ENCODE peak calls at places on chromosomes 5 and 9, in seven cellular contexts. One of them, this sample, is unnamed.
A peak's percentile ranks its signal among the peaks of the same experiment; 100 is the strongest.

GRCh38 chr9:82606761-82607382 is 456.1 kb downstream of the RASEF start:
- DNase-seq in pancreas: no peak
- DNase-seq in BE2C: peak; percentile 57
- DNase-seq in ovary: peak; percentile 26
- DNase-seq in heart left ventricle: peak; percentile 43
- DNase-seq in ascending aorta: no peak
- DNase-seq in SJCRH30: peak; percentile 89
- DNase-seq in this sample: peak; percentile 53

GRCh38 chr9:95409650-95410426 is 92.3 kb upstream of the FANCC start:
- DNase-seq in pancreas: no peak
- DNase-seq in BE2C: no peak
- DNase-seq in ovary: no peak
- DNase-seq in heart left ventricle: no peak
- DNase-seq in ascending aorta: no peak
- DNase-seq in SJCRH30: peak; percentile 38
- DNase-seq in this sample: no peak

GRCh38 chr9:33778700-33779351 is 16.5 kb upstream of the PRSS3 start:
- DNase-seq in pancreas: no peak
- DNase-seq in BE2C: peak; percentile 53
- DNase-seq in ovary: no peak
- DNase-seq in heart left ventricle: peak; percentile 18
- DNase-seq in ascending aorta: no peak
- DNase-seq in SJCRH30: peak; percentile 73
- DNase-seq in this sample: peak; percentile 79

GRCh38 chr5:149654282-149654681 is 73.0 kb downstream of the ARHGEF37 start:
- DNase-seq in pancreas: no peak
- DNase-seq in BE2C: peak; percentile 37
- DNase-seq in ovary: no peak
- DNase-seq in heart left ventricle: no peak
- DNase-seq in ascending aorta: peak; percentile 25
- DNase-seq in SJCRH30: peak; percentile 58
- DNase-seq in this sample: no peak

GRCh38 chr9:134132208-134132870 is 3.5 kb upstream of the WDR5 start:
- DNase-seq in pancreas: no peak
- DNase-seq in BE2C: no peak
- DNase-seq in ovary: no peak
- DNase-seq in heart left ventricle: no peak
- DNase-seq in ascending aorta: no peak
- DNase-seq in SJCRH30: no peak
- DNase-seq in this sample: no peak

GRCh38 chr5:125424374-125424773 is 677.9 kb upstream of the ZNF608 start:
- DNase-seq in pancreas: no peak
- DNase-seq in BE2C: no peak
- DNase-seq in ovary: no peak
- DNase-seq in heart left ventricle: no peak
- DNase-seq in ascending aorta: no peak
- DNase-seq in SJCRH30: no peak
- DNase-seq in this sample: no peak

GRCh38 chr5:146878471-146879172 is at the start of gene PPP2R2B:
- DNase-seq in pancreas: peak; percentile 77
- DNase-seq in BE2C: peak; percentile 81
- DNase-seq in ovary: no peak
- DNase-seq in heart left ventricle: peak; percentile 18
- DNase-seq in ascending aorta: peak; percentile 80
- DNase-seq in SJCRH30: no peak
- DNase-seq in this sample: peak; percentile 85

GRCh38 chr5:143131983-143132382 is 271.5 kb downstream of the NR3C1 start:
- DNase-seq in pancreas: no peak
- DNase-seq in BE2C: no peak
- DNase-seq in ovary: no peak
- DNase-seq in heart left ventricle: no peak
- DNase-seq in ascending aorta: no peak
- DNase-seq in SJCRH30: peak; percentile 96
- DNase-seq in this sample: no peak

GRCh38 chr5:137688248-137688840 is 47.5 kb downstream of the KLHL3 start:
- DNase-seq in pancreas: no peak
- DNase-seq in BE2C: no peak
- DNase-seq in ovary: no peak
- DNase-seq in heart left ventricle: no peak
- DNase-seq in ascending aorta: no peak
- DNase-seq in SJCRH30: no peak
- DNase-seq in this sample: no peak

GRCh38 chr5:173114536-173114935 is 29.8 kb upstream of the BNIP1 start:
- DNase-seq in pancreas: no peak
- DNase-seq in BE2C: no peak
- DNase-seq in ovary: no peak
- DNase-seq in heart left ventricle: no peak
- DNase-seq in ascending aorta: no peak
- DNase-seq in SJCRH30: no peak
- DNase-seq in this sample: no peak

GRCh38 chr5:75242067-75242466 is 5.4 kb upstream of the ANKRD31 start:
- DNase-seq in pancreas: no peak
- DNase-seq in BE2C: no peak
- DNase-seq in ovary: no peak
- DNase-seq in heart left ventricle: no peak
- DNase-seq in ascending aorta: no peak
- DNase-seq in SJCRH30: no peak
- DNase-seq in this sample: no peak
- H3K4me3 ChIP-seq in pancreas: no peak overlapping the region
- H3K4me3 ChIP-seq in BE2C: no peak overlapping the region
- H3K4me3 ChIP-seq in ovary: no peak overlapping the region
- H3K4me3 ChIP-seq in heart left ventricle: no peak overlapping the region
- H3K4me3 ChIP-seq in ascending aorta: no peak overlapping the region
- H3K4me3 ChIP-seq in SJCRH30: no peak overlapping the region
- H3K4me3 ChIP-seq in this sample: no peak overlapping the region

DNA sequence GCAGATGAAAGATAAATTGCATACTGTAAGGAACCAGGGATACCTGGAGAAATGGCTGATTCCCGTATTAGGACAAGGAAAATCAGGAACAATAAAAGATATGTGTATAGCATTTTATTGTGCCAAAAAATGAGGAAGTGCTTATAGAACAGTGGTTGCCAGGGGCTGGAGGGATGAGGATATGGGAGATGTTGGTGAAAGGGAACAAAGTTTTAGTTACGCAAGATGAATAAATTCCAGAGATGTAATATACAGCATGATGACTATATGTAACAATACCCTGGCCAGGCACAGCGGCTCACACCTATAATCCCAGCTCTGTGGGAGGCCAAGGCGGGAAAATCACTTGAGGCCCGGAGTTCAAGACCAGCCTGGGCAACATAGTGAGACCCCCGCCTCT is 101.8 kb downstream of the CDK5RAP2 start:
- DNase-seq in pancreas: no peak
- DNase-seq in BE2C: no peak
- DNase-seq in ovary: no peak
- DNase-seq in heart left ventricle: no peak
- DNase-seq in ascending aorta: no peak
- DNase-seq in SJCRH30: no peak
- DNase-seq in this sample: no peak
- H3K36me3 ChIP-seq in pancreas: peaks cover 7% of the 10 kb centered on the region
- H3K36me3 ChIP-seq in BE2C: peaks cover 16% of the 10 kb centered on the region
- H3K36me3 ChIP-seq in ovary: no peaks in the 10 kb centered on the region
- H3K36me3 ChIP-seq in heart left ventricle: peaks cover 35% of the 10 kb centered on the region
- H3K36me3 ChIP-seq in ascending aorta: peaks cover 5% of the 10 kb centered on the region
- H3K36me3 ChIP-seq in SJCRH30: peaks cover 45% of the 10 kb centered on the region
- H3K36me3 ChIP-seq in this sample: peaks cover 9% of the 10 kb centered on the region

DNA sequence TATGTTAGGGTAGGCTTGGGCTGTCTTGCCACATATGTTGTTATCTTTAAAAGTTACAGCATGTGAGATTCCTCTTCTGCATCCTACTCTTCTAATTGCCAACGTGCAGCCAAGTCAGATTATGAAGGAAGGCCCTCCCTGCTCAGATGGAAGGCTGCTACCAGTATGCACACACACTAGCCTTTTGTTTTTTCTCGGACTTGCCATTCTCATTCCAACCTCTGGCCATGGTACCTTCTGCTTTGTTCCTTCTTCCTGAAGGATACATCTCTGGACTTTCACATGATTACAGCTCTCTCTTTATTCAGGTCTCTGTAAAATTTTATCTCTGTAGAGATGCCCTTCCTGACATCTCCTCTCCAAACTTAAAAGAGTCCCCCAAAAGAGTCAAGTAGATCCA is 12.8 kb upstream of the OTP start:
- DNase-seq in pancreas: no peak
- DNase-seq in BE2C: no peak
- DNase-seq in ovary: no peak
- DNase-seq in heart left ventricle: no peak
- DNase-seq in ascending aorta: no peak
- DNase-seq in SJCRH30: no peak
- DNase-seq in this sample: no peak
- H3K27me3 ChIP-seq in pancreas: no peaks in the 10 kb centered on the region
- H3K27me3 ChIP-seq in BE2C: peaks cover 23% of the 10 kb centered on the region
- H3K27me3 ChIP-seq in ovary: no peaks in the 10 kb centered on the region
- H3K27me3 ChIP-seq in heart left ventricle: peaks cover 51% of the 10 kb centered on the region
- H3K27me3 ChIP-seq in ascending aorta: no peaks in the 10 kb centered on the region
- H3K27me3 ChIP-seq in SJCRH30: no peaks in the 10 kb centered on the region
- H3K27me3 ChIP-seq in this sample: peaks cover 48% of the 10 kb centered on the region

GRCh38 chr5:157059093-157059539 is at the start of gene HAVCR1:
- DNase-seq in pancreas: no peak
- DNase-seq in BE2C: no peak
- DNase-seq in ovary: no peak
- DNase-seq in heart left ventricle: no peak
- DNase-seq in ascending aorta: no peak
- DNase-seq in SJCRH30: no peak
- DNase-seq in this sample: no peak
- H3K4me3 ChIP-seq in pancreas: no peak within 1 kb of the TSS
- H3K4me3 ChIP-seq in BE2C: no peak within 1 kb of the TSS
- H3K4me3 ChIP-seq in ovary: no peak within 1 kb of the TSS
- H3K4me3 ChIP-seq in heart left ventricle: no peak within 1 kb of the TSS
- H3K4me3 ChIP-seq in ascending aorta: no peak within 1 kb of the TSS
- H3K4me3 ChIP-seq in SJCRH30: no peak within 1 kb of the TSS
- H3K4me3 ChIP-seq in this sample: no peak within 1 kb of the TSS